ENCODE peak calls at places on chromosomes 5 and 9, in eight cellular contexts. W is GM10248, S is IMR-90, N is Calu3, Q is mammary epithelial cell, K is body of pancreas, P is kidney, Z is glutamatergic neuron. D is an unnamed sample.

GRCh38 chr5:72166070-72166979 is 59.0 kb downstream of the MAP1B start:
- DNase-seq in W (no peak), S (peak), N (peak), Q (peak), K (no peak), P (peak), Z (no peak), D (peak)

GRCh38 chr5:99686538-99686937 is 757.7 kb upstream of the CHD1 start:
- DNase-seq in W (no peak), S (no peak), N (no peak), Q (no peak), K (no peak), P (no peak), Z (no peak), D (no peak)

GRCh38 chr9:113219186-113219936 is 1.7 kb downstream of the FKBP15 start:
- DNase-seq in W (peak), S (no peak), N (no peak), Q (no peak), K (no peak), P (no peak), Z (no peak), D (no peak)

GRCh38 chr9:127707766-127708165 is 978 bp downstream of the CFAP157 start:
- DNase-seq in W (peak), S (no peak), N (no peak), Q (no peak), K (no peak), P (no peak), Z (no peak), D (no peak)

GRCh38 chr5:42301349-42301748 is 121.9 kb upstream of the GHR start:
- DNase-seq in W (no peak), S (no peak), N (no peak), Q (no peak), K (no peak), P (no peak), Z (no peak), D (no peak)

GRCh38 chr9:21695874-21696341 is 106.5 kb upstream of the MTAP start:
- DNase-seq in W (peak), S (no peak), N (no peak), Q (no peak), K (no peak), P (peak), Z (no peak), D (no peak)

GRCh38 chr5:94968507-94969095 is 316.3 kb downstream of the MCTP1 start:
- DNase-seq in W (peak), S (peak), N (peak), Q (peak), K (peak), P (no peak), Z (no peak), D (peak)

GRCh38 chr5:96936431-96937221 is 746 bp downstream of the LNPEP start:
- DNase-seq in W (peak), S (peak), N (peak), Q (peak), K (peak), P (peak), Z (peak), D (peak)

GRCh38 chr9:114822708-114823107 is 16.9 kb upstream of the TNFSF15 start:
- DNase-seq in W (no peak), S (no peak), N (no peak), Q (no peak), K (no peak), P (no peak), Z (no peak), D (no peak)

GRCh38 chr5:138274189-138274853 is at the start of gene GFRA3:
- DNase-seq in W (peak), S (no peak), N (peak), Q (no peak), K (no peak), P (no peak), Z (peak), D (no peak)

GRCh38 chr5:78377718-78378105 is 17.3 kb downstream of the SCAMP1 start:
- DNase-seq in W (no peak), S (no peak), N (no peak), Q (no peak), K (no peak), P (no peak), Z (no peak), D (no peak)

GRCh38 chr5:62922191-62922590 is 343.6 kb downstream of the LRRC70 start:
- DNase-seq in W (no peak), S (no peak), N (no peak), Q (no peak), K (no peak), P (no peak), Z (no peak), D (no peak)

GRCh38 chr5:141533897-141534296 is 45.0 kb downstream of the PCDHGC5 start:
- DNase-seq in W (no peak), S (no peak), N (no peak), Q (no peak), K (no peak), P (no peak), Z (no peak), D (no peak)

GRCh38 chr5:137836301-137836700 is 31.4 kb upstream of the MYOT start:
- DNase-seq in W (no peak), S (no peak), N (no peak), Q (no peak), K (no peak), P (no peak), Z (no peak), D (no peak)

GRCh38 chr9:21165516-21165915 is 944 bp downstream of the IFNA21 start:
- DNase-seq in W (no peak), S (no peak), N (no peak), Q (no peak), K (no peak), P (no peak), Z (no peak), D (no peak)

GRCh38 chr9:5951686-5952211 is 61.1 kb downstream of the MLANA start:
- DNase-seq in W (no peak), S (peak), N (no peak), Q (peak), K (no peak), P (no peak), Z (no peak), D (no peak)

GRCh38 chr9:72315510-72316287 is 49.3 kb downstream of the ZFAND5 start:
- DNase-seq in W (no peak), S (peak), N (peak), Q (peak), K (peak), P (peak), Z (no peak), D (no peak)

GRCh38 chr5:179297026-179297425 is 48.2 kb downstream of the ADAMTS2 start:
- DNase-seq in W (no peak), S (no peak), N (no peak), Q (no peak), K (no peak), P (peak), Z (no peak), D (no peak)

GRCh38 chr9:93898502-93899426 is 56.4 kb downstream of the BARX1 start:
- DNase-seq in W (peak), S (no peak), N (no peak), Q (no peak), K (peak), P (no peak), Z (no peak), D (no peak)

GRCh38 chr5:448061-448765 is 5.2 kb downstream of the EXOC3 start:
- DNase-seq in W (no peak), S (no peak), N (no peak), Q (no peak), K (peak), P (peak), Z (peak), D (no peak)

GRCh38 chr5:130189961-130190360 is 285.7 kb downstream of the CHSY3 start:
- DNase-seq in W (no peak), S (no peak), N (peak), Q (peak), K (no peak), P (no peak), Z (no peak), D (peak)

GRCh38 chr9:110340306-110340705 is 2.6 kb upstream of the TXNDC8 start:
- DNase-seq in W (no peak), S (no peak), N (peak), Q (no peak), K (no peak), P (no peak), Z (no peak), D (no peak)

GRCh38 chr5:143001764-143002351 is 231.7 kb downstream of the ARHGAP26 start:
- DNase-seq in W (no peak), S (peak), N (no peak), Q (peak), K (no peak), P (no peak), Z (no peak), D (no peak)

GRCh38 chr5:157280511-157280910 is 14.6 kb downstream of the CYFIP2 start:
- DNase-seq in W (no peak), S (no peak), N (no peak), Q (no peak), K (no peak), P (no peak), Z (no peak), D (no peak)

GRCh38 chr5:139155333-139155732 is 42.8 kb downstream of the SIL1 start:
- DNase-seq in W (no peak), S (no peak), N (no peak), Q (no peak), K (no peak), P (no peak), Z (no peak), D (no peak)

GRCh38 chr5:132837868-132838267 is 7.4 kb upstream of the SHROOM1 start:
- DNase-seq in W (no peak), S (no peak), N (peak), Q (no peak), K (no peak), P (no peak), Z (no peak), D (no peak)

GRCh38 chr9:116219686-116220085 is 66.1 kb downstream of the PAPPA start:
- DNase-seq in W (no peak), S (no peak), N (no peak), Q (no peak), K (no peak), P (peak), Z (no peak), D (no peak)

GRCh38 chr9:6758418-6759113 is 793 bp downstream of the KDM4C start:
- DNase-seq in W (peak), S (peak), N (peak), Q (peak), K (peak), P (peak), Z (peak), D (peak)

GRCh38 chr9:97900738-97901565 is 21.3 kb downstream of the TRMO start:
- DNase-seq in W (peak), S (peak), N (peak), Q (peak), K (peak), P (no peak), Z (no peak), D (peak)

GRCh38 chr9:134474058-134474370 is 147.8 kb downstream of the RXRA start:
- DNase-seq in W (no peak), S (peak), N (no peak), Q (no peak), K (no peak), P (peak), Z (no peak), D (no peak)

DNA sequence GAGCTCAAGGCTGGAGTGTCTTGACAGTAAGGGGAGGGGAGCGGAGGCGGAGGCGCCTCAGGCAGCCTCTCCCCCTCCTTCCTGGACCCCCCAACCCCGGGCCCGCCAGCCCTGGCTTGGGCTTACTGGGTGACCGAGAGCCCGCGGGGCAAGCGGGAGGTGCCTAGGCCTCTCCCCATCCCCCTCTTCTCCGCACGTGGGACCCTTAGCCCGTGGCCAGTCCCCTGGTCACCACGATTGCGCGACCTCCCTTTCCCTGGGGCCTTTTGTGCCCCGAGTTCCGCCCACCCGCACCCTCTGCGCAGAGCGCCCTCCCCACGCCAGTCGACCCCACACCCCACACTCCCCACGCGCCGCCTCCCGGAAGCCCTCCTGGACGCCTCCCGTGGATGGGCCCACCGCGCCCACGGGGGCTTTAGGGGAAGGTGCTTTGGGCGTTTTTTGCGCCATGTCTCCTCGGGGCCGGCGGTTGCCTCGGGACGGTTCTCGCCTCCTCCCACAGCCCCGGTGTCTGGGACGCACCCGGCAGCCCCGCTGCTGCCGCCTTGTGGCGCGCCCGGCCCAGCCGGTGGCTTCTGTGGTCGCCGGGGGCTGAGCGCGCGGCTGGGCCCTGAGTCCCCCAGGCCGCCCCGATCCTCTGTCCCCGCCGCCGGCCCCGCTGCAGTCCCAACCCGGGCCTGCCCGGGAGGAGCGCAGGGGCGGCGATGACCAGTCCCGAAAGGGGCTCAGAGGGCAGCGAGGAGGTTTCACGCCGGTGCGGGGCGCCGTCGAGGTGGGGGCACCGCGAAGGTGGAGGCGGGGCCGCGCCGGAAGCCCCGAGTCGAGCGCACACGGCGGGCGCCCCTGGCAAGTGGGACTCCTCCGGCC is 3.2 kb downstream of the TOR4A start:
- DNase-seq in W (peak), S (no peak), N (no peak), Q (no peak), K (no peak), P (no peak), Z (peak), D (no peak)
- TF ChIP-seq CTCF in W (peak), S (peak), N (no peak), Q (peak), K (no peak), P (peak), Z (peak), D (no peak)

GRCh38 chr9:81573415-81574321 is 115.7 kb downstream of the TLE1 start:
- DNase-seq in W (no peak), S (no peak), N (no peak), Q (no peak), K (no peak), P (no peak), Z (no peak), D (no peak)
- TF ChIP-seq CTCF in W (no peak), S (no peak), N (no peak), Q (no peak), K (no peak), P (no peak), Z (no peak), D (no peak)

GRCh38 chr9:124754289-124754688 is 16.8 kb downstream of the NR6A1 start:
- DNase-seq in W (no peak), S (peak), N (no peak), Q (no peak), K (no peak), P (no peak), Z (no peak), D (peak)
- TF ChIP-seq CTCF in W (peak), S (peak), N (no peak), Q (peak), K (no peak), P (no peak), Z (no peak), D (peak)

DNA sequence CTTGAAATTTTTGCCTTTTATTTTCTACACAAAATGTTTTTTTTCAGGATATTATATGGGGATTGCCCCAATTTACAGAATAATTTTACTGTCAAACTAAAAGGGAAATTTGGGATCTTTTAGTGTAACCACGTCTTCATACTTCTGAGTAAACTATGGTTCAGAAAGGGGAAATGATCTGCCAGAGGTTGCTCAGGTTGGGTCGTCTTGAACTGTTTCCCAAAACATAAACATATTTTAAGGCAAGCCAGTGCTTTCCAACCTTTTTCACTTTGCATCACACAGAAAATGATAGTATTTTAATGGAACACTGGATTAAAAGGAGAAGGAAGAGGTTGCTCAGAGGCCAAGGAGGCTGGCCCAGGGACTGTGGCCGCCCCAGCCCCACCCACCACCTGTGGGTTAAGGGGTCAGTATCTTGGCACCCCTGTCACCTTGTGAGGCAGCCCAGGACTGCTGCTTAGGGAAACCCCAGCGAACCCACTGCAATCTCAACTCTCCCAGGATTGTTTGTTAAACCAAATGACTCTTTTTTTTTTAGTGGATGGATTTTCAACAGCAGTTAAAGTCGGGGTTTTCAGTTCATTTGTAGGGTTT is 142.7 kb upstream of the DHFR start:
- DNase-seq in W (no peak), S (no peak), N (no peak), Q (no peak), K (no peak), P (no peak), Z (no peak), D (no peak)
- TF ChIP-seq CTCF in W (no peak), S (no peak), N (no peak), Q (no peak), K (no peak), P (no peak), Z (no peak), D (no peak)

D was measured in RWPE1.